ENCODE peak calls at places on chromosome 19, in seven cellular contexts. I, L, B, X, Q, K and W are unnamed samples.

GRCh38 chr19:41666075-41666474 is 22.0 kb downstream of the CEACAM7 start:
- DNase-seq in Q (no peak), X (no peak), K (no peak), I (no peak), B (no peak), L (no peak), W (no peak)

GRCh38 chr19:1110809-1111640 is 7.2 kb downstream of the GPX4 start:
- DNase-seq in K (no peak), Q (no peak), B (no peak), I (no peak), L (no peak), X (no peak), W (no peak)

GRCh38 chr19:3494051-3494450 is 6.4 kb downstream of the DOHH start:
- DNase-seq in L (no peak), Q (no peak), B (no peak), K (no peak), X (no peak), I (no peak), W (no peak)

GRCh38 chr19:18173572-18174294 is at the start of gene IFI30:
- DNase-seq in I (no peak), B (peak), K (peak), Q (no peak), L (peak), X (no peak), W (peak)

GRCh38 chr19:54937926-54938325 is 9.4 kb downstream of the NLRP7 start:
- DNase-seq in Q (no peak), I (no peak), B (no peak), K (no peak), X (no peak), L (no peak), W (no peak)

GRCh38 chr19:1768248-1768647 is 14.9 kb downstream of the ONECUT3 start:
- DNase-seq in X (no peak), I (no peak), Q (no peak), K (peak), B (no peak), L (peak), W (no peak)

GRCh38 chr19:4284176-4284958 is 5.3 kb downstream of the SHD start:
- DNase-seq in Q (no peak), I (no peak), L (peak), K (no peak), X (peak), B (no peak), W (no peak)

GRCh38 chr19:19115954-19116353 is 22.3 kb downstream of the TMEM161A start:
- DNase-seq in L (peak), K (peak), Q (no peak), X (no peak), I (no peak), B (no peak), W (peak)

GRCh38 chr19:11399667-11400066 is 15.6 kb upstream of the EPOR start:
- DNase-seq in Q (no peak), K (no peak), X (no peak), L (no peak), B (no peak), I (no peak), W (no peak)

GRCh38 chr19:54803410-54803809 is at the start of gene KIR2DL4:
- DNase-seq in B (no peak), L (no peak), Q (peak), K (no peak), I (no peak), X (no peak), W (no peak)

GRCh38 chr19:14835011-14835410 is at the start of the genes OR7A5 and OR7C1:
- DNase-seq in I (no peak), Q (no peak), L (peak), X (no peak), B (no peak), K (peak), W (no peak)

GRCh38 chr19:13689050-13689449 is 75.3 kb upstream of the MRI1 start:
- DNase-seq in K (peak), X (peak), Q (no peak), L (peak), B (peak), I (no peak), W (peak)

GRCh38 chr19:3132971-3133792 is 2.7 kb upstream of the GNA15 start:
- DNase-seq in Q (peak), K (peak), L (peak), B (no peak), I (no peak), X (peak), W (peak)

GRCh38 chr19:41505105-41505504 is 62.1 kb downstream of the ERICH4 start:
- DNase-seq in I (no peak), B (no peak), X (no peak), Q (no peak), K (no peak), L (no peak), W (no peak)

GRCh38 chr19:2548966-2549365 is 73.0 kb downstream of the GADD45B start:
- DNase-seq in B (no peak), L (no peak), X (no peak), K (no peak), I (no peak), Q (no peak), W (no peak)

GRCh38 chr19:46021531-46022041 is 1.3 kb downstream of the PGLYRP1 start:
- DNase-seq in K (no peak), X (no peak), Q (no peak), L (peak), B (no peak), I (no peak), W (no peak)